ENCODE peak calls at places on chromosome 6, in six cellular contexts. B is IMR-90, Q is H1, S is neuronal stem cell, E is trophoblast cell, V is H9. K is an unnamed sample.

GRCh38 chr6:80607814-80608391 is 501.4 kb downstream of the BCKDHB start:
- DNase-seq in B (peak; percentile 92), Q (no peak), S (no peak), E (peak; percentile 26), V (no peak), K (peak; percentile 91)

GRCh38 chr6:142850653-142851434 is 94.1 kb downstream of the HIVEP2 start:
- DNase-seq in B (peak; percentile 71), Q (no peak), S (no peak), E (no peak), V (no peak), K (peak; percentile 65)

GRCh38 chr6:342832-343179 is 48.7 kb upstream of the IRF4 start:
- DNase-seq in B (no peak), Q (no peak), S (no peak), E (no peak), V (no peak), K (no peak)

GRCh38 chr6:146890644-146891434 is 292.1 kb downstream of the ADGB start:
- DNase-seq in B (no peak), Q (no peak), S (no peak), E (no peak), V (no peak), K (peak; percentile 37)

GRCh38 chr6:119035459-119035858 is 43.0 kb downstream of the FAM184A start:
- DNase-seq in B (no peak), Q (no peak), S (no peak), E (no peak), V (peak; percentile 64), K (no peak)

GRCh38 chr6:32940656-32941411 is at the start of gene HLA-DMB:
- DNase-seq in B (peak; percentile 73), Q (peak; percentile 62), S (peak; percentile 73), E (peak; percentile 59), V (peak; percentile 72), K (peak; percentile 82)

GRCh38 chr6:118252474-118252873 is 295.6 kb upstream of the PLN start:
- DNase-seq in B (no peak), Q (no peak), S (no peak), E (no peak), V (no peak), K (no peak)

GRCh38 chr6:1872649-1873131 is 263.0 kb downstream of the FOXC1 start:
- DNase-seq in B (peak; percentile 79), Q (no peak), S (no peak), E (no peak), V (no peak), K (peak; percentile 82)

GRCh38 chr6:116190550-116190949 is 63.3 kb downstream of the TSPYL4 start:
- DNase-seq in B (peak; percentile 88), Q (no peak), S (no peak), E (no peak), V (no peak), K (no peak)

GRCh38 chr6:137982418-137983189 is 115.5 kb downstream of the TNFAIP3 start:
- DNase-seq in B (no peak), Q (no peak), S (no peak), E (no peak), V (no peak), K (no peak)

GRCh38 chr6:72739368-72739779 is 117.5 kb downstream of the KCNQ5 start:
- DNase-seq in B (no peak), Q (no peak), S (no peak), E (no peak), V (no peak), K (no peak)

GRCh38 chr6:130372786-130373185 is 7.0 kb downstream of the TMEM200A start:
- DNase-seq in B (peak; percentile 58), Q (no peak), S (no peak), E (no peak), V (no peak), K (no peak)

GRCh38 chr6:3530515-3530914 is 73.7 kb upstream of the SLC22A23 start:
- DNase-seq in B (no peak), Q (peak; percentile 26), S (no peak), E (no peak), V (no peak), K (no peak)

GRCh38 chr6:26087284-26088115 is at the start of gene HFE:
- DNase-seq in B (peak; percentile 68), Q (peak; percentile 73), S (no peak), E (no peak), V (peak; percentile 59), K (peak; percentile 77)

GRCh38 chr6:35084041-35084491 is 57.1 kb downstream of the TCP11 start:
- DNase-seq in B (no peak), Q (no peak), S (no peak), E (no peak), V (no peak), K (no peak)

GRCh38 chr6:152071843-152072242 is 264.4 kb downstream of the ESR1 start:
- DNase-seq in B (no peak), Q (no peak), S (no peak), E (peak; percentile 9), V (no peak), K (no peak)

GRCh38 chr6:108559884-108560462 is 744 bp upstream of the FOXO3 start:
- DNase-seq in B (peak; percentile 74), Q (no peak), S (peak; percentile 73), E (peak; percentile 74), V (peak; percentile 74), K (peak; percentile 91)

GRCh38 chr6:11972806-11973205 is 39.3 kb upstream of the HIVEP1 start:
- DNase-seq in B (no peak), Q (no peak), S (no peak), E (no peak), V (no peak), K (peak; percentile 24)

GRCh38 chr6:100167585-100167984 is 173.6 kb upstream of the MCHR2 start:
- DNase-seq in B (no peak), Q (no peak), S (no peak), E (no peak), V (no peak), K (no peak)
- H2AK5ac ChIP-seq in B (no peak overlapping the region), Q (no peak overlapping the region), S (no peak overlapping the region), E (no peak overlapping the region), V (no peak overlapping the region), K (no peak overlapping the region)

GRCh38 chr6:46118836-46119235 is 11.0 kb upstream of the ENPP4 start:
- DNase-seq in B (no peak), Q (no peak), S (no peak), E (peak; percentile 61), V (no peak), K (no peak)
- H3K14ac ChIP-seq in B (no peak overlapping the region), Q (no peak overlapping the region), S (no peak overlapping the region), E (no peak overlapping the region), V (no peak overlapping the region), K (no peak overlapping the region)

DNA sequence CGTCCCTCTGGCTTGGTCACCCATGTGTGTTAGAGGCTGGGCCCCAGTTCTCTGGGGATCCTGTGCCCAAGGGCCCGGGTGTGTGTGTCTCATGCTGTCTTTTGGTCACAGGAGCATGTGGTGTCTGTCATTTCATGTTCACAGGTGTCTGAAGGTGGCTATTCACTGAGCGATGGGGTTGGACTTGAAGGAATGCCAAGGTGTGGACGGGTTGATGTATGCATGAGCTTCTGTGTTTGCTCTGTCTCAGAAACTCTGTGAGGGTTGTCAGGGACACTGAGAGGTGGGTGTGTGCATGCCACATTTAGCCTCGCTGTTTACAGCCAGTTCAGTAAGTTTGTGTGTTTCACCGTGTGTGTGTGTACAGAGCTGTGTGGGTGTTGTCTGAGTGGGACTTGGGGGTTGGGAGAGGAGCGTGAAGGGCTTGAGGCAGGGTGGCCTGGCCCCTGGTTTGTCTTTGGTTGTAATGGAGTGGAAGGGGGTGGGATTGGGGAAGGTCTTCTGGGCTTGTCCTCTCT is 1.2 kb downstream of the DDR1 start:
- DNase-seq in B (peak; percentile 18), Q (no peak), S (peak; percentile 32), E (no peak), V (peak; percentile 26), K (peak; percentile 47)
- H2AK5ac ChIP-seq in B (peak overlapping the region; percentile 78), Q (peak overlapping the region; percentile 13), S (peak overlapping the region; percentile 100), E (peak overlapping the region; percentile 22), V (no peak overlapping the region), K (peak overlapping the region; percentile 47)

GRCh38 chr6:136225496-136225895 is 24.6 kb downstream of the MTFR2 start:
- DNase-seq in B (peak; percentile 31), Q (no peak), S (no peak), E (no peak), V (no peak), K (peak; percentile 34)

GRCh38 chr6:136226027-136226673 is 24.0 kb downstream of the MTFR2 start:
- DNase-seq in B (peak; percentile 67), Q (peak; percentile 72), S (peak; percentile 42), E (peak; percentile 31), V (peak; percentile 36), K (peak; percentile 70)

GRCh38 chr6:136228811-136229210 is 21.3 kb downstream of the MTFR2 start:
- DNase-seq in B (no peak), Q (no peak), S (no peak), E (no peak), V (no peak), K (no peak)

GRCh38 chr6:136230219-136230980 is 19.7 kb downstream of the MTFR2 start:
- DNase-seq in B (peak; percentile 27), Q (no peak), S (no peak), E (no peak), V (no peak), K (no peak)

GRCh38 chr6:136226674-136227377 is 23.3 kb downstream of the MTFR2 start:
- DNase-seq in B (peak; percentile 74), Q (no peak), S (no peak), E (no peak), V (no peak), K (peak; percentile 74)
- H3K14ac ChIP-seq in B (peak overlapping the region; percentile 5), Q (no peak overlapping the region), S (no peak overlapping the region), E (no peak overlapping the region), V (no peak overlapping the region), K (no peak overlapping the region)

K was measured in mesenchymal stem cell.